ENCODE peak calls at places on chromosomes 7 and 10, in six cellular contexts. S, U, I, Y, Z and T are unnamed samples.

GRCh38 chr7:26680616-26681015 is 183.8 kb downstream of the SKAP2 start:
- DNase-seq in S (no peak), U (no peak), I (no peak), Y (no peak), Z (no peak), T (no peak)

GRCh38 chr7:55224810-55225209 is 140.3 kb upstream of the LANCL2 start:
- DNase-seq in S (no peak), U (no peak), I (no peak), Y (no peak), Z (no peak), T (no peak)

GRCh38 chr10:78180306-78180705 is 146.6 kb downstream of the RPS24 start:
- DNase-seq in S (no peak), U (no peak), I (no peak), Y (no peak), Z (no peak), T (no peak)

GRCh38 chr7:50779427-50779826 is 3.3 kb downstream of the GRB10 start:
- DNase-seq in S (no peak), U (no peak), I (no peak), Y (no peak), Z (no peak), T (no peak)

GRCh38 chr7:117083648-117084047 is 130.3 kb downstream of the ST7 start:
- DNase-seq in S (no peak), U (no peak), I (no peak), Y (no peak), Z (no peak), T (no peak)

GRCh38 chr7:151115121-151115835 is 29.0 kb downstream of the AGAP3 start:
- DNase-seq in S (no peak), U (no peak), I (no peak), Y (no peak), Z (no peak), T (no peak)

GRCh38 chr10:95430231-95430951 is 130.8 kb downstream of the SORBS1 start:
- DNase-seq in S (peak), U (peak), I (peak), Y (no peak), Z (peak), T (no peak)

GRCh38 chr7:31443457-31443856 is 70.4 kb upstream of the ITPRID1 start:
- DNase-seq in S (no peak), U (peak), I (peak), Y (no peak), Z (peak), T (no peak)

GRCh38 chr10:21160116-21160515 is 263.0 kb upstream of the NEBL start:
- DNase-seq in S (no peak), U (no peak), I (no peak), Y (no peak), Z (no peak), T (no peak)

GRCh38 chr10:129952771-129953489 is 11.1 kb downstream of the EBF3 start:
- DNase-seq in S (no peak), U (no peak), I (no peak), Y (no peak), Z (no peak), T (no peak)

GRCh38 chr7:45239486-45239885 is 81.9 kb downstream of the RAMP3 start:
- DNase-seq in S (no peak), U (no peak), I (no peak), Y (no peak), Z (no peak), T (no peak)

GRCh38 chr7:371779-372545 is 82.0 kb downstream of the FOXL3 start:
- DNase-seq in S (no peak), U (no peak), I (no peak), Y (no peak), Z (no peak), T (no peak)